ENCODE peak calls at places on chromosome 5, in nine cellular contexts. F, Y, I, G, Z, X, P, A and D are unnamed samples.

GRCh38 chr5:159894149-159894720 is 22.0 kb upstream of the ADRA1B start:
- DNase-seq in F (no peak), Y (no peak), I (no peak), G (no peak), Z (no peak), X (no peak), P (no peak), A (no peak), D (no peak)

GRCh38 chr5:171469336-171469735 is 49.9 kb downstream of the FGF18 start:
- DNase-seq in F (no peak), Y (no peak), I (no peak), G (no peak), Z (no peak), X (no peak), P (no peak), A (no peak), D (no peak)

GRCh38 chr5:165039748-165040147 is 1534.3 kb downstream of the MAT2B start:
- DNase-seq in F (no peak), Y (no peak), I (no peak), G (no peak), Z (no peak), X (no peak), P (no peak), A (no peak), D (no peak)

GRCh38 chr5:37771203-37771611 is 68.6 kb downstream of the GDNF start:
- DNase-seq in F (no peak), Y (no peak), I (no peak), G (no peak), Z (no peak), X (no peak), P (no peak), A (no peak), D (no peak)

GRCh38 chr5:83919071-83920041 is 198.7 kb upstream of the HAPLN1 start:
- DNase-seq in F (no peak), Y (no peak), I (no peak), G (peak; percentile 89), Z (no peak), X (no peak), P (no peak), A (no peak), D (no peak)

GRCh38 chr5:80502795-80503194 is 14.9 kb downstream of the FAM151B start:
- DNase-seq in F (no peak), Y (no peak), I (no peak), G (no peak), Z (no peak), X (no peak), P (no peak), A (no peak), D (no peak)

GRCh38 chr5:176364765-176365662 is at the start of gene ARL10:
- DNase-seq in F (no peak), Y (peak; percentile 34), I (no peak), G (peak; percentile 48), Z (no peak), X (no peak), P (no peak), A (peak; percentile 64), D (no peak)

GRCh38 chr5:39631948-39632347 is 207.2 kb upstream of the DAB2 start:
- DNase-seq in F (no peak), Y (no peak), I (no peak), G (no peak), Z (no peak), X (no peak), P (no peak), A (no peak), D (no peak)

GRCh38 chr5:102226321-102226720 is 69.8 kb downstream of the SLCO4C1 start:
- DNase-seq in F (no peak), Y (no peak), I (no peak), G (no peak), Z (no peak), X (no peak), P (no peak), A (no peak), D (no peak)

GRCh38 chr5:168064933-168065622 is 226.4 kb upstream of the WWC1 start:
- DNase-seq in F (no peak), Y (no peak), I (no peak), G (no peak), Z (no peak), X (no peak), P (no peak), A (no peak), D (no peak)

GRCh38 chr5:74035521-74035937 is 409.5 kb downstream of the ARHGEF28 start:
- DNase-seq in F (peak; percentile 28), Y (no peak), I (no peak), G (peak; percentile 57), Z (peak; percentile 36), X (no peak), P (peak; percentile 59), A (peak; percentile 62), D (no peak)

GRCh38 chr5:174550026-174550425 is 174.4 kb upstream of the MSX2 start:
- DNase-seq in F (no peak), Y (no peak), I (no peak), G (no peak), Z (no peak), X (no peak), P (no peak), A (no peak), D (no peak)

GRCh38 chr5:174556756-174557155 is 167.6 kb upstream of the MSX2 start:
- DNase-seq in F (no peak), Y (no peak), I (no peak), G (no peak), Z (no peak), X (no peak), P (no peak), A (no peak), D (no peak)

GRCh38 chr5:174555726-174556125 is 168.7 kb upstream of the MSX2 start:
- DNase-seq in F (no peak), Y (no peak), I (no peak), G (no peak), Z (no peak), X (no peak), P (no peak), A (no peak), D (no peak)

GRCh38 chr5:174552428-174552827 is 172.0 kb upstream of the MSX2 start:
- DNase-seq in F (no peak), Y (no peak), I (no peak), G (no peak), Z (no peak), X (no peak), P (no peak), A (no peak), D (no peak)

GRCh38 chr5:174553556-174553955 is 170.8 kb upstream of the MSX2 start:
- DNase-seq in F (no peak), Y (no peak), I (no peak), G (no peak), Z (no peak), X (no peak), P (no peak), A (no peak), D (no peak)
- H3K27ac ChIP-seq in F (no peak overlapping the region), Y (no peak overlapping the region), I (no peak overlapping the region), G (no peak overlapping the region), Z (no peak overlapping the region), X (no peak overlapping the region), P (no peak overlapping the region), A (no peak overlapping the region), D (no peak overlapping the region)

GRCh38 chr5:17217421-17218352 is at the start of gene BASP1:
- DNase-seq in F (peak; percentile 79), Y (peak; percentile 53), I (no peak), G (peak; percentile 67), Z (no peak), X (peak; percentile 70), P (no peak), A (peak; percentile 86), D (peak; percentile 84)
- TF ChIP-seq POLR2A in F (peak; percentile 37), Y (peak; percentile 30), I (peak; percentile 38), G (peak; percentile 84), Z (no peak), X (no peak), P (peak; percentile 94), A (no peak), D (peak; percentile 37)

GRCh38 chr5:10844016-10844415 is 83.0 kb upstream of the DAP start:
- DNase-seq in F (no peak), Y (no peak), I (no peak), G (no peak), Z (no peak), X (no peak), P (no peak), A (no peak), D (no peak)
- H3K27me3 ChIP-seq in F (no peaks in the 10 kb centered on the region), Y (no peaks in the 10 kb centered on the region), I (no peaks in the 10 kb centered on the region), G (no peaks in the 10 kb centered on the region), Z (peaks cover 10% of the 10 kb centered on the region), X (no peaks in the 10 kb centered on the region), P (no peaks in the 10 kb centered on the region), A (no peaks in the 10 kb centered on the region), D (peaks cover 2% of the 10 kb centered on the region)

GRCh38 chr5:52502591-52502990 is 285.1 kb upstream of the ITGA1 start:
- DNase-seq in F (no peak), Y (no peak), I (no peak), G (no peak), Z (no peak), X (no peak), P (no peak), A (no peak), D (no peak)
- H3K27ac ChIP-seq in F (no peak overlapping the region), Y (no peak overlapping the region), I (no peak overlapping the region), G (no peak overlapping the region), Z (no peak overlapping the region), X (no peak overlapping the region), P (no peak overlapping the region), A (no peak overlapping the region), D (no peak overlapping the region)

GRCh38 chr5:118990582-118990981 is 2.2 kb upstream of the DTWD2 start:
- DNase-seq in F (no peak), Y (peak; percentile 74), I (no peak), G (no peak), Z (no peak), X (no peak), P (no peak), A (no peak), D (no peak)

GRCh38 chr5:118989816-118990215 is 1.5 kb upstream of the DTWD2 start:
- DNase-seq in F (no peak), Y (no peak), I (no peak), G (no peak), Z (no peak), X (no peak), P (no peak), A (no peak), D (no peak)

GRCh38 chr5:118984602-118985001 is 3.7 kb downstream of the DTWD2 start:
- DNase-seq in F (no peak), Y (no peak), I (no peak), G (no peak), Z (no peak), X (no peak), P (no peak), A (no peak), D (no peak)

DNA sequence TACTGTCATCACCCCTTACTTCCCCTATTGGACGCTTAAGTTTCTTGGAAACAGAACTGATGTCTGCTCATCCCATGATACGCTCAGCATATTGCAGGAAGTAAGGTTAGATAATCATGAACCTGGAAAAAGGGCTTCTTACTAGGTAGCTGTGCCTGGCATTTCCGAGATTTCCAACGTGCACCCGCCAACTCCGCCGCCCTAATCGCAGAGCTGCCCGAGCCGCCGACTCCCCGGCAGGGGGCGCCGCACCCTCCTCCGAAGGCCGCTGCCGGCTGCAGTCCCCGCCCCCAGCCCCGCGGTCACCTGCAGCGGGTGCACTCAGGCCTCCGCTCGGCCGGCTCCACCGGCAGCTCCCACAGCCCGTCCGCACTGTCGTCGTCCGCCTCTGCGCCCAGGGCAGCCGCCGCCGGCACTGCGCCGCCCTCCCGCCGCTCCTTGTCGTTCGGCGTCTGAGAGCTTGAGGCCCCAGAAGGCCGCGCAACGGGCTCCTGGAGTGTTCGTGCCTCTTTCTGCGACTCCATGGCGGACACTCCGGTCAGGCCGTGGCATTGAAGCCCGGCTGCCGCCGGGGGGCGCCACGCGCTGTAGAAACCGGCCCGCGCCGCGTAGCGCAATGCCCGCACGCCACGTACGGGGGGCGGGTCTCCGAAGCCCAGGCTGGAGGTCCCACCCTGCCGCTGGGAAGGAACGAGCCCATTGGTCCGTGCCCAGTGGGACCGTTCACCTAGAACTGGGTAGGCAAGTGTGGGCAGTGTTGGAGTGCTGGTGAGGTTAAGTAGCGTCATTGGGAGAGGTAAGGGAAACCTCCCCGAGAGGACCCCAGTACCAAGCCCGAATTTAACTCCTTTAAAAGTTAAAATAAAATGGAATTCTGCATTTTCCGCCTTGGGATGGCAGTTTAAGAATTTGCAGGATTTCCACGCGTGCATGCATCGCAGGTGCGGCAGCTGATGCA is at the start of gene DTWD2:
- DNase-seq in F (peak; percentile 89), Y (peak; percentile 98), I (peak; percentile 56), G (peak; percentile 96), Z (peak; percentile 89), X (peak; percentile 96), P (peak; percentile 81), A (peak; percentile 92), D (peak; percentile 93)
- TF ChIP-seq POLR2A in F (no peak), Y (peak; percentile 92), I (no peak), G (no peak), Z (peak; percentile 66), X (no peak), P (peak; percentile 83), A (no peak), D (no peak)